ENCODE peak calls at places on chromosomes 13 and 19, in four cellular contexts. N, W, L and Z are unnamed samples.

GRCh38 chr13:44649118-44649455 is 73.0 kb upstream of the TSC22D1 start:
- DNase-seq in W (no peak), L (no peak), N (no peak), Z (no peak)

GRCh38 chr19:9641810-9642209 is 20.8 kb upstream of the ZNF561 start:
- DNase-seq in W (no peak), L (no peak), N (no peak), Z (no peak)

GRCh38 chr13:51229731-51230130 is 7.5 kb downstream of the FAM124A start:
- DNase-seq in L (no peak), N (no peak), W (no peak), Z (peak)

GRCh38 chr19:31955061-31955460 is 390.3 kb upstream of the ZNF507 start:
- DNase-seq in N (no peak), W (no peak), L (no peak), Z (no peak)

GRCh38 chr19:45960595-45961235 is 12.9 kb downstream of the NOVA2 start:
- DNase-seq in W (no peak), N (no peak), L (no peak), Z (peak)

GRCh38 chr13:43838909-43839308 is 40.6 kb downstream of the CCDC122 start:
- DNase-seq in L (peak), W (peak), N (no peak), Z (no peak)

GRCh38 chr19:52335768-52336116 is 301 bp upstream of the ZNF610 start:
- DNase-seq in N (no peak), L (no peak), W (no peak), Z (no peak)

GRCh38 chr19:52786078-52786463 is 520 bp downstream of the ZNF600 start:
- DNase-seq in L (no peak), W (no peak), N (no peak), Z (peak)

GRCh38 chr13:90070362-90070761 is 1277.1 kb upstream of the MIR17HG start:
- DNase-seq in N (no peak), L (no peak), W (no peak), Z (no peak)

GRCh38 chr13:21638319-21639282 is 32.3 kb upstream of the FGF9 start:
- DNase-seq in N (no peak), L (peak), W (peak), Z (no peak)
- TF ChIP-seq CTCF in N (peak), L (peak), W (peak), Z (peak)

GRCh38 chr13:29021311-29021710 is 201.2 kb downstream of the MTUS2 start:
- DNase-seq in W (no peak), N (no peak), L (no peak), Z (no peak)
- TF ChIP-seq CTCF in W (no peak), N (no peak), L (no peak), Z (no peak)

GRCh38 chr19:36139473-36140288 is at the start of gene CAPNS1:
- DNase-seq in N (peak), W (peak), L (peak), Z (peak)
- TF ChIP-seq CTCF in N (no peak), W (peak), L (no peak), Z (peak)

DNA sequence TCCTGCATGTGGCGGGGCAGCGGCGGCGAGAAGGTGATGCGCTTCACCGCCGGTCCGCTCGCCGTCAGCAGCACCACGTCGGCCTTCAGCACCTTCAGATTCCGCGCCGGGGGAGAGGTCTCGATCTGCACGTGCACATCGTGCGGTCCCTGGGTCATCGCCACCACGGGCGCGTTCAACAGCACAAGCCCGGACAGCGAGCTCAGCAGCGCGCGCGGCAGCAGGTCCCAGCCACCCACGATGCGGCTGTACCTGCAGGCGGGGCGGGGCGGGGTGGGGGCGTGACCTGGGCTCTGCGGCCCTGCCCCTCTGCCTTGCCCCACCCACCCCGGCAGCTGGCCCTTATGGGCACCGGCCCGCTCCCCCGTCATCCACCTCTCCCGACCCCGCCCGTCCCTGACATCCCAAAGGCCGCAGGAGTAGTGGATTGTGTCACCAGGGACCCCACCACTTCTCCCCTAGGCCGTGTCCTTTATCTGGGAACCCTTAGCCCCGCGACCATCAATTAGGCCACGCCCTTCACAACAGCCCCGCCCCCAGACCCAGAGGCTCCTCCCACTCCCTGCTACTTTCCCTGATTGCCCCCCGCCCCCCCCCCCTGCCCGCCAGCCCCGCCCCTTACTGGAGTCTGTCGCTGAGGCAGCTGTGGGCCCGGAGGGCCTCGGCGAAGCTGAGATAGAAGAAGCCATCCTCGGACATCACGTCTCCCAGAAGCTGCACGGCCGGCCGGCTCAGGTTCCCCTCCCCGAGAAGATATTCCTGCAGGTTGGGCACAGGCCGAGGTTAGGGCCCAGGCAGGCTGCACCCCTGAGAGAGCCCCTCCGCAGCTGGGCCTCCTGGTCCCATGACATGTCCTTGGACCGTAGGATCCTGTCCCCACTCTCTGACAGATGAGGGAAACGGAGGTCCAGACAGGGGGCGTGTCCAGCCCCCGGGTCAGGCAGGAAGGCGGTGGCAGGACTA is 6.1 kb downstream of the IL4I1 start:
- DNase-seq in L (no peak), N (peak), W (no peak), Z (no peak)
- TF ChIP-seq CTCF in L (no peak), N (no peak), W (peak), Z (no peak)

GRCh38 chr19:17436094-17436873 is 12.2 kb downstream of the TMEM221 start:
- DNase-seq in W (no peak), L (no peak), N (no peak), Z (no peak)

GRCh38 chr19:17445526-17446165 is 2.8 kb downstream of the TMEM221 start:
- DNase-seq in N (no peak), W (no peak), L (no peak), Z (no peak)

GRCh38 chr19:17436874-17437267 is 11.6 kb downstream of the TMEM221 start:
- DNase-seq in N (no peak), L (no peak), W (no peak), Z (no peak)

DNA sequence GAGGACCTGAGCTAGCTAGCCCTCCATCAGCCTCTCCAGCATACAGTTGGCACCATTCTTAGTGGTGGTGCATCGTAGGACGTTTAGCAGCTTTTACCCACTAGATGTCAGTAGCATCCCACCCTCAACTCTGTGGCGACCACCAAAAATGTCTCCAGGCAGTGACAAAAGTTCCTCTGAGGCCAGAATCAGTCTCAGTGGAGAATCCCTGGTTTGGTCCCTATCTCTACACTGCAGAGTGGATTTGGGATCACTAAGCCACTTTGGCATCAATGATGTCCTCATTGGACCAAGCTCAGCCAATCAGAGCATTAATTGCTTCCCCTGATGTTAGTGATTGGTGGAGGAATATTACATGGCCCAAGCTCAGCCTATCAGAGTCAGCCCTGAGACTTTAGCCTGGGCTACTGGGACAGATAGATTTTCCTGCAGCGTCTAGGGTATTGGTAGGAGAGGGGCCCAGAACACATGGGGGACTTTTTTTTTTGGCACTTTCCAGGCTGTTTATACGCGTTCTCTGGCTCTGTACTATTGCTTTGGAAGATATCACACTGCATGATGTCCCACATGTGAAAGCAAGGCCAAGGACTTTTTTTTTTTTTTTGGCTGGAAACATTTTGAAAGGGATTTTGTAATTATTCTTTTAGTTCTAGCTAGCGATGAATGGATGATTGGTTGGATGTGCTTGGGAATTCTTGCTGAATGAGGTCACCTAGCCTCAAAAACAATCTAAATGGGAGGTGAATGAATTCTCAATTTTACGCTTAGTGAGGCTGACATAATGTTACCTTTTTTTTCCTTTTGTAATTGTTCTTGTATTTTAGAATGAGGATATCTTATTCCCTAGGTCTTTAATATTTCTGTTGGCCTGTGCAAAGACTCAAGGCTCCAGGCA is 7.0 kb downstream of the TMEM221 start:
- DNase-seq in N (no peak), L (peak), W (peak), Z (peak)
- TF ChIP-seq CTCF in N (peak), L (peak), W (peak), Z (peak)

DNA sequence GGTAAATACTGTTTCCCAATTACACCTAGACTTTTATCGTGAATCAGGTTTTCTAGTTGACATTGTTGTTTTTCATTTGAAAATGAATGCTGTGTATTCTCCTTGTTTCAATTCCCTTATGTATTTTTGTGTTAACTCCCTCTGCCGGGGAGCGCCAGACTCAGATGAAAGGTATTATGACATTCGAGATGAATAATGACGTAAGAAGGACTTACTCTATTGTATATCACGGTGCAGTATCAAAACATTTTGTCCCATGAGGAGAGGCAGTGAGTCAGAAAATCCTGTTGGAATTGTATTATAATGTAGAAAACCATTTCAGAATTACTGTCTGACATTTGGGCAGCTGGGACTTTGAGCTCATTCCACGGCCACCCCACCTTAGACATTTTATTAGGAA is 61.6 kb downstream of the LRCH1 start:
- DNase-seq in N (no peak), L (peak), W (peak), Z (no peak)
- TF ChIP-seq CTCF in N (no peak), L (peak), W (peak), Z (no peak)

GRCh38 chr13:80497978-80498377 is 157.1 kb upstream of the SPRY2 start:
- DNase-seq in N (no peak), L (no peak), W (no peak), Z (no peak)

GRCh38 chr13:80502359-80502758 is 161.4 kb upstream of the SPRY2 start:
- DNase-seq in L (no peak), W (no peak), N (no peak), Z (no peak)

GRCh38 chr13:80498433-80498832 is 157.5 kb upstream of the SPRY2 start:
- DNase-seq in L (no peak), W (no peak), N (no peak), Z (no peak)

GRCh38 chr13:80497439-80497838 is 156.5 kb upstream of the SPRY2 start:
- DNase-seq in W (no peak), L (no peak), N (no peak), Z (no peak)

DNA sequence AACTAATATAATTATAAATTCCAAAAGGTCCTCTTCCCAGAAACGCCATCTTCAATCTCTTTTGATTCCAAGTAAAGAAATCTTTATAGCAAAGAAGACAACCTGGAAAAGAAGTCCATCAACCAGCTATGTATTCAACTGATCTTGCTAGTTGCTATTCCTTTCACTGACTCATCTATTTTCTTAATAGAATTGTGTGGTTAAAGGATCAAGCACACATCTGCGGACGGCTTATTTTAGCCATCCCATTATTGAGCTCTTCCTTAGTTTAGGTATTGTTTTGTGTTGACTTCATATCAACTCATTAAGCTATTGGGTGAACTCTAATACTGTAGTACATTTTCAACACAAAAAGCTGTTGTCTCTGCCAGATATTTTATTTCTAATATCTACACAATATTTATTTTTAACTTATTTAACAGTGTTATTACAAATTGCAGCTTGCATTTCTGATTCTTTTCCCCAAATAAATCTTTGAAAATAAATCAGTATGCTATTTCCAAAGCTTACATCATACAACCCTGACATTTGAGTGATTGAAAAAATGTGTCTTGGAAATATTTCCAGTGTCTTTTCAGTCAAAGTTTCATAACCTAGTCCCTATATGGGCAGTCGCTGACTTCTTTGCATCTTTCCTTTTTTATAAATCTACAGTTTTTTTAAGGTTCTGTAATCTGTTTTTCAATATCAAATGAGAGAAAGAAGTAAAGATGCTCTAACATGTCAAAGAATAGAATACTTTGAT is 158.8 kb upstream of the SPRY2 start:
- DNase-seq in N (no peak), L (peak), W (no peak), Z (no peak)
- TF ChIP-seq CTCF in N (no peak), L (no peak), W (no peak), Z (no peak)

DNA sequence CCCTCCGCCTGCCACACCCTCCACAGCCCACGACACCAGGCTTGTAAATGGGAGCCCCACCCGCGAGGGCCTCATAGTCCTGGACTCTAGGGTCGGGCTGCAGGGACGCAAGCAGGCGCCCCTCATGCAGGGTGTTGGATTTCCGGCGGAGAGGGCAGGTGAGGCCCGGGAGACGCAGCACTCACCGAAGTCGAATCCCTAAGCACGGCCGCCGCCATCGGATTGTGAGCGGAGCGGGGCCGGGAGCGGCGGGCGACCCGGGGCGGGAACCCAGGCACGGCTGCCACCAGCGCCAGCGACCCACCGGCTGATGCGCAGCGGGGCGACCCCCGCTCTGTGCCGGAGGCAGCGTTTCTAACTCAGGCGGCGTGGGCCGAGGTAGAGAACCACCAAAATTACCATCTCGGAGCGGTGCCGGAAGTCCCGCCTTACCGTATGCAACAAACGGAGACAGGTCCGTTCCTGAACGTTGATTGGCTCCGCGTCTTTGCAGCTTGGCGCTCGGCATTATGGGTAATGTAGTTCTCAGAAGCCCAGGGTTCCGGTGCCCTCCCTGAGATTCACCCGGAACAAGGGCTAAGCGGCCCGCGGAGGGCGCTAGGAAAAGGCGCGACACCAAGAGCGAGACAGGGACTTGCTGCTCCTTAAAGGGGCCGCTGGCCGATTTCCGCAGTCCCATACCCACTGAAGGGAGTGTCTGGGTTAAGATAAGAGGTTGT is at the start of gene ZNF416:
- DNase-seq in W (peak), L (peak), N (peak), Z (peak)
- TF ChIP-seq CTCF in W (peak), L (peak), N (no peak), Z (no peak)